ENCODE peak calls at places on chromosome 3, in ten cellular contexts. L is ovary, Y is nephron progenitor cell, P is cardiac fibroblast, V is neural progenitor cell, E is astrocyte, W is fibroblast of the aortic adventitia, O is bronchial epithelial cell, M is GM13977, T is IMR-90. N is an unnamed sample.

GRCh38 chr3:194312743-194313281 is 38.3 kb downstream of the CPN2 start:
- DNase-seq in T (peak), E (peak), M (no peak), V (peak), P (peak), W (peak), O (peak), Y (no peak), L (peak), N (no peak)

GRCh38 chr3:15099364-15100098 is 583 bp upstream of the RBSN start:
- DNase-seq in O (no peak), Y (no peak), W (no peak), E (no peak), L (no peak), P (no peak), M (peak), T (no peak), V (peak), N (no peak)

GRCh38 chr3:126537116-126537729 is 13.3 kb downstream of the CHST13 start:
- DNase-seq in E (no peak), T (no peak), O (no peak), M (no peak), L (no peak), P (no peak), V (no peak), W (no peak), Y (no peak), N (peak)

GRCh38 chr3:173938159-173938558 is 540.6 kb downstream of the NLGN1 start:
- DNase-seq in L (no peak), M (no peak), O (peak), P (peak), T (peak), E (peak), V (no peak), Y (no peak), W (peak), N (no peak)

GRCh38 chr3:49772703-49773102 is 13.6 kb downstream of the IP6K1 start:
- DNase-seq in P (no peak), V (no peak), Y (no peak), T (no peak), M (no peak), O (no peak), W (no peak), L (no peak), E (no peak), N (no peak)

GRCh38 chr3:172646439-172647015 is 64.3 kb downstream of the NCEH1 start:
- DNase-seq in T (peak), P (peak), E (peak), O (no peak), V (no peak), Y (no peak), W (peak), L (no peak), M (no peak), N (no peak)

GRCh38 chr3:56970401-56971002 is 90.0 kb upstream of the SPATA12 start:
- DNase-seq in E (peak), Y (no peak), P (no peak), L (peak), M (peak), O (no peak), W (peak), V (no peak), T (peak), N (peak)

GRCh38 chr3:60839242-60839641 is 412.0 kb downstream of the FHIT start:
- DNase-seq in W (no peak), L (no peak), T (no peak), O (peak), M (no peak), V (peak), Y (no peak), P (no peak), E (no peak), N (no peak)

GRCh38 chr3:86547697-86548096 is 443.3 kb downstream of the VGLL3 start:
- DNase-seq in W (no peak), L (no peak), Y (no peak), O (no peak), V (peak), E (no peak), M (no peak), T (no peak), P (no peak), N (no peak)

GRCh38 chr3:148074916-148075315 is 622.8 kb upstream of the AGTR1 start:
- DNase-seq in W (no peak), P (no peak), V (no peak), E (no peak), O (no peak), Y (no peak), T (no peak), M (no peak), L (no peak), N (no peak)

GRCh38 chr3:106435899-106436453 is 567.2 kb upstream of the CBLB start:
- DNase-seq in M (no peak), Y (no peak), P (no peak), V (no peak), E (no peak), O (no peak), W (no peak), T (no peak), L (no peak), N (no peak)

GRCh38 chr3:123762805-123763204 is 121.3 kb downstream of the MYLK start:
- DNase-seq in V (no peak), E (no peak), T (peak), M (no peak), Y (no peak), W (no peak), O (no peak), P (no peak), L (no peak), N (no peak)

GRCh38 chr3:128521715-128522114 is 28.7 kb upstream of the GATA2 start:
- DNase-seq in M (no peak), P (peak), Y (no peak), L (no peak), T (no peak), W (no peak), V (no peak), E (no peak), O (no peak), N (no peak)

GRCh38 chr3:197041875-197042488 is 12.4 kb upstream of the MELTF start:
- DNase-seq in T (no peak), O (no peak), M (no peak), W (no peak), P (no peak), L (no peak), Y (no peak), E (no peak), V (no peak), N (no peak)

GRCh38 chr3:147305533-147306241 is 100.7 kb downstream of the ZIC4 start:
- DNase-seq in Y (no peak), L (no peak), T (peak), V (no peak), E (peak), P (peak), W (peak), O (no peak), M (no peak), N (no peak)

GRCh38 chr3:126128504-126129407 is 44.8 kb upstream of the SLC41A3 start:
- DNase-seq in T (no peak), Y (peak), E (no peak), V (no peak), O (no peak), M (no peak), W (no peak), L (peak), P (no peak), N (peak)

GRCh38 chr3:129383292-129383860 is 45.1 kb downstream of the EFCAB12 start:
- DNase-seq in W (peak), L (peak), Y (peak), T (peak), P (peak), O (peak), E (peak), M (peak), V (peak), N (no peak)

DNA sequence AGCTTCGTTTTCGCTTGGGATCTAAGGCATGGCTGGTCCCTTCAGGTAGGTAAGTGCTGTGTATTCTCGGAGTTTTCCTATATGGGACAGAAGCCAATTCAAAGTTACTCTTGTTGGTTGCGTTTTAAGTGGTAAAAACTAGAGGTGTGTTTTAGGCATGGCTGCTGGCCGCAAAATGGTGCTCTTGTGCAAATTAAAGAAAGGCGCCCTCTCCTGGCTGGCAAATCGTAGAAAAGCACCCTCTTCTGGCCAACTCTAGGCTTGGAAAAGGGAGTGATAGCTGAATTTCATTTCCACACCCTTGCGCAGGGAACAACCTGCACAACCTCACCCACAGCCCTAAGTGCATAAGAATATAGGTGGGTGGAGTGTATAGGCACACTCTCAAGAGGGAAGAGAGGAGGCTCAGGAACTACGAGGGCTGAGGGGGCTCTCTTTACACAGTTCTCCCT is 23.5 kb downstream of the DRD3 start:
- DNase-seq in M (peak), Y (peak), T (peak), V (peak), L (no peak), O (peak), E (no peak), W (peak), P (peak), N (no peak)
- TF ChIP-seq CTCF in M (peak), Y (peak), T (peak), V (peak), L (no peak), O (peak), E (peak), W (peak), P (peak), N (peak)

GRCh38 chr3:4583441-4583840 is 90.3 kb downstream of the ITPR1 start:
- DNase-seq in P (peak), E (no peak), W (peak), L (peak), O (no peak), V (no peak), M (no peak), T (peak), Y (no peak), N (no peak)

GRCh38 chr3:4582634-4583033 is 89.5 kb downstream of the ITPR1 start:
- DNase-seq in L (no peak), T (peak), Y (no peak), E (no peak), M (no peak), W (peak), V (no peak), P (peak), O (no peak), N (no peak)

GRCh38 chr3:4586381-4586780 is 93.2 kb downstream of the ITPR1 start:
- DNase-seq in M (no peak), P (no peak), Y (no peak), O (no peak), E (no peak), W (no peak), L (no peak), V (no peak), T (no peak), N (no peak)

GRCh38 chr3:4587061-4587837 is 94.1 kb downstream of the ITPR1 start:
- DNase-seq in L (no peak), T (no peak), O (no peak), V (no peak), M (no peak), Y (no peak), W (no peak), P (peak), E (no peak), N (no peak)

GRCh38 chr3:4584537-4585249 is 91.5 kb downstream of the ITPR1 start:
- DNase-seq in W (peak), O (no peak), M (peak), V (no peak), T (peak), P (peak), L (peak), Y (no peak), E (no peak), N (no peak)
- TF ChIP-seq CTCF in W (no peak), O (no peak), M (peak), V (no peak), T (peak), P (no peak), L (no peak), Y (no peak), E (no peak), N (peak)

GRCh38 chr3:25441234-25441856 is 13.3 kb downstream of the RARB start:
- DNase-seq in Y (no peak), V (peak), M (no peak), W (no peak), L (no peak), E (no peak), O (no peak), T (no peak), P (no peak), N (no peak)
- TF ChIP-seq CTCF in Y (peak), V (peak), M (peak), W (peak), L (no peak), E (peak), O (peak), T (no peak), P (peak), N (peak)

DNA sequence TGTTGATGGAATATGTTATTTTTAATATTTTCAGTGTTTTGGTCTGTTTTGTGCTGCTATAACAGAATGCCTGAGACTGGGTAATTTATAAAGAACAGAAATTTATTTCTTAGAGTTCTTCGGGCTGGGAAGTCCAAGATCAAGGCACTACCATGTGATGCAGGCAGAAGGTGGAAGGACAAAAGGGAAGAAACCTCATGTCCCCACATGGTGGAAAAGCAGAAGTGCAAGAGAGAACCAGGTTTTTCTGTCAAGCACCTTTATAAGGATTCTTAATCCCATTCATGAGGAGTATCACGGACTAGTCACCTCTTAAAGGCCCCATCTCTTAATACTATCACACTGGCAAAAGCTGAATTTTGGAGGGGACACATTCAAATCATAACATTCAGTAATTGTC is 57.9 kb upstream of the EPHB3 start:
- DNase-seq in T (no peak), V (no peak), P (no peak), M (no peak), L (no peak), E (no peak), O (no peak), Y (no peak), W (no peak), N (no peak)
- TF ChIP-seq CTCF in T (no peak), V (no peak), P (peak), M (no peak), L (no peak), E (no peak), O (no peak), Y (no peak), W (no peak), N (no peak)

DNA sequence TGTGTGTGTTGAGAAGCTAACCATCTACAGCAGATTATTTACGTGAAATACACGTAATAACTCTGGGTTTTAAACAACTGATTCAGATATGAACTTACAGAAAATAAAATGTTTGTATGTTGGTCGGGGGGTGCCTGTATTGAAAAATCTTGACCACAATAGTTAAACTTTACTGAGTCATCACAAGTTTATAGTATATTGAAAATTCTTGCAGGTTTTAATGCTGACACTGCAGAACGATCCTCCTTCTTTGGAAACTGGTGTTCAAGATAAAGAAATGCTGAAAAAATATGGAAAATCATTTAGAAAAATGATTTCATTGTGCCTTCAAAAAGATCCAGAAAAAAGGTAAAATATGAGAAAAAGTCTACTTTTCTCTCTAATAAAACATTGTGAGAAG is 41.3 kb upstream of the SLC22A13 start:
- DNase-seq in O (no peak), E (no peak), L (no peak), T (peak), P (no peak), W (no peak), Y (no peak), M (no peak), V (no peak), N (no peak)
- TF ChIP-seq CTCF in O (no peak), E (no peak), L (no peak), T (no peak), P (no peak), W (no peak), Y (no peak), M (no peak), V (no peak), N (no peak)

DNA sequence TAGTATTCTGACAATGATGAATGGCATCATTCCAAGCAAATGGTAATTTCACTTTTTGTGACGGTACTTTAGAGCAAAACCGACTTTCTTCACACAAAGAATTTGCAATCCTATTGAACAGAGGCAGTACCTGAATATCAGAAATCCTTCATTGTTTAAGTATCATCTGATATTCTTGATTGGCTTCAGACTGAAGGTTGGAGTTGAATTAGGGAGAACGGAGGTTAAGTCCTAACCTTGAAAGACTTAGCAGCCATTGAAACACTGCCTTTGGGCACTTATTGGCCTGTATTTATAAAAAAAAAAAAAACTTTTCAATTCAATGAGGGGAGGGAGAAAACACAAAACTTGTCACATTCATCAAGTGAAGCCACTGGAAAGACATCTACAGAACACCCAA is 89.0 kb downstream of the MECOM start:
- DNase-seq in V (no peak), W (no peak), O (no peak), T (no peak), E (no peak), M (no peak), L (no peak), Y (no peak), P (no peak), N (no peak)
- TF ChIP-seq CTCF in V (no peak), W (no peak), O (no peak), T (no peak), E (no peak), M (no peak), L (no peak), Y (no peak), P (no peak), N (no peak)

GRCh38 chr3:151576524-151576923 is 115.7 kb upstream of the IGSF10 start:
- DNase-seq in T (no peak), Y (no peak), O (no peak), M (no peak), V (no peak), W (no peak), L (no peak), P (no peak), E (no peak), N (no peak)

GRCh38 chr3:151580592-151580991 is 119.7 kb upstream of the IGSF10 start:
- DNase-seq in M (no peak), T (peak), P (peak), O (peak), L (no peak), V (no peak), Y (no peak), E (peak), W (peak), N (no peak)

GRCh38 chr3:151579571-151580270 is 118.9 kb upstream of the IGSF10 start:
- DNase-seq in Y (no peak), T (no peak), V (no peak), L (no peak), W (peak), O (no peak), P (peak), M (no peak), E (peak), N (no peak)

GRCh38 chr3:151581046-151581445 is 120.2 kb upstream of the IGSF10 start:
- DNase-seq in L (no peak), E (peak), O (no peak), Y (no peak), V (no peak), W (no peak), T (no peak), M (no peak), P (no peak), N (no peak)

DNA sequence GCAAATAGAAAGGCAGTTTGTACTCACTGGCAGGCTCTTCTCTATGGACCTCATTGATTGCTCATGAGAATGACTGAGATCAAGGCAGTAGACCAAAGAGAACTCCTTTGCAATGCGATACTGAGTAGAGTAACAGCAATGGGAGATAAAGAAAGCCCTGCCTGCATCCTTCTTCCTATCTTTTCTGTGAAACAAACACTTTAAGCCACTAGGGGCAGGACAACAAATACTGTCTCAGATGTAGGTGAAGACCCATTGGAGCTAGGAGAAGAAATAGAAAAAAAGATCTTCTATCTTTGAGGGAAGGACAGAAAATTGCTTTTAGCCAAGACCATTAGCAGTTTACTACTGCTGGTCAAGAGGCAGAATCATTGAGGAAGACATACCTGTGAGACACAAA is 117.6 kb upstream of the IGSF10 start:
- DNase-seq in L (no peak), P (no peak), O (no peak), T (no peak), E (no peak), V (no peak), Y (no peak), W (no peak), M (no peak), N (no peak)
- TF ChIP-seq CTCF in L (no peak), P (no peak), O (peak), T (no peak), E (no peak), V (peak), Y (no peak), W (no peak), M (no peak), N (no peak)

N was measured in osteocyte.